ENCODE peak calls at places on chromosomes 16 and 17, in five cellular contexts. One of them, this sample, is unnamed. For H3K9me3 and H3K4me1, the result is how much of the 10 kb centered on the place peaks cover.

GRCh38 chr16:67857547-67858233 is 10.2 kb upstream of the CENPT start:
- DNase-seq in neural progenitor cell: no peak
- DNase-seq in SJSA1: peak
- DNase-seq in transverse colon: peak
- DNase-seq in tibial artery: peak
- DNase-seq in this sample: no peak

GRCh38 chr17:48351916-48352332 is 78.1 kb downstream of the SKAP1 start:
- DNase-seq in neural progenitor cell: peak
- DNase-seq in SJSA1: peak
- DNase-seq in transverse colon: no peak
- DNase-seq in tibial artery: no peak
- DNase-seq in this sample: no peak

GRCh38 chr16:87465306-87465705 is 27.5 kb downstream of the ZCCHC14 start:
- DNase-seq in neural progenitor cell: no peak
- DNase-seq in SJSA1: peak
- DNase-seq in transverse colon: peak
- DNase-seq in tibial artery: peak
- DNase-seq in this sample: peak

GRCh38 chr17:13266596-13266995 is 248.8 kb upstream of the ELAC2 start:
- DNase-seq in neural progenitor cell: no peak
- DNase-seq in SJSA1: peak
- DNase-seq in transverse colon: no peak
- DNase-seq in tibial artery: no peak
- DNase-seq in this sample: no peak

GRCh38 chr17:47220531-47220999 is 11.4 kb downstream of the MYL4 start:
- DNase-seq in neural progenitor cell: no peak
- DNase-seq in SJSA1: no peak
- DNase-seq in transverse colon: no peak
- DNase-seq in tibial artery: no peak
- DNase-seq in this sample: no peak

GRCh38 chr17:38352245-38353083 is 820 bp downstream of the SOCS7 start:
- DNase-seq in neural progenitor cell: peak
- DNase-seq in SJSA1: peak
- DNase-seq in transverse colon: peak
- DNase-seq in tibial artery: peak
- DNase-seq in this sample: peak

GRCh38 chr16:49468611-49469322 is 95.2 kb downstream of the C16orf78 start:
- DNase-seq in neural progenitor cell: no peak
- DNase-seq in SJSA1: no peak
- DNase-seq in transverse colon: no peak
- DNase-seq in tibial artery: no peak
- DNase-seq in this sample: no peak

GRCh38 chr16:88578446-88579313 is 8.5 kb downstream of the ZC3H18 start:
- DNase-seq in neural progenitor cell: no peak
- DNase-seq in SJSA1: no peak
- DNase-seq in transverse colon: no peak
- DNase-seq in tibial artery: no peak
- DNase-seq in this sample: no peak

GRCh38 chr16:84818989-84819643 is 669 bp upstream of the CRISPLD2 start:
- DNase-seq in neural progenitor cell: no peak
- DNase-seq in SJSA1: no peak
- DNase-seq in transverse colon: no peak
- DNase-seq in tibial artery: no peak
- DNase-seq in this sample: no peak

GRCh38 chr17:60173304-60173807 is 23.6 kb downstream of the CA4 start:
- DNase-seq in neural progenitor cell: no peak
- DNase-seq in SJSA1: no peak
- DNase-seq in transverse colon: no peak
- DNase-seq in tibial artery: no peak
- DNase-seq in this sample: no peak

GRCh38 chr16:67873435-67874146 is 739 bp downstream of the EDC4 start:
- DNase-seq in neural progenitor cell: no peak
- DNase-seq in SJSA1: peak
- DNase-seq in transverse colon: peak
- DNase-seq in tibial artery: no peak
- DNase-seq in this sample: no peak

GRCh38 chr17:78882546-78883089 is 20.4 kb downstream of the CEP295NL start:
- DNase-seq in neural progenitor cell: no peak
- DNase-seq in SJSA1: no peak
- DNase-seq in transverse colon: no peak
- DNase-seq in tibial artery: peak
- DNase-seq in this sample: peak

GRCh38 chr16:56849690-56850680 is 15.0 kb upstream of the SLC12A3 start:
- DNase-seq in neural progenitor cell: no peak
- DNase-seq in SJSA1: peak
- DNase-seq in transverse colon: no peak
- DNase-seq in tibial artery: peak
- DNase-seq in this sample: no peak

GRCh38 chr17:17119533-17119932 is 77.3 kb downstream of the MPRIP start:
- DNase-seq in neural progenitor cell: no peak
- DNase-seq in SJSA1: no peak
- DNase-seq in transverse colon: peak
- DNase-seq in tibial artery: no peak
- DNase-seq in this sample: no peak

GRCh38 chr17:38599398-38599856 is 6.3 kb downstream of the SRCIN1 start:
- DNase-seq in neural progenitor cell: no peak
- DNase-seq in SJSA1: no peak
- DNase-seq in transverse colon: no peak
- DNase-seq in tibial artery: no peak
- DNase-seq in this sample: no peak

GRCh38 chr17:7703584-7704574 is 1.1 kb upstream of the EFNB3 start:
- DNase-seq in neural progenitor cell: peak
- DNase-seq in SJSA1: no peak
- DNase-seq in transverse colon: no peak
- DNase-seq in tibial artery: no peak
- DNase-seq in this sample: no peak

GRCh38 chr17:67477687-67478086 is 100.6 kb downstream of the PITPNC1 start:
- DNase-seq in neural progenitor cell: no peak
- DNase-seq in SJSA1: no peak
- DNase-seq in transverse colon: no peak
- DNase-seq in tibial artery: no peak
- DNase-seq in this sample: no peak

GRCh38 chr17:15947976-15948752 is 3.2 kb downstream of the ADORA2B start:
- DNase-seq in neural progenitor cell: no peak
- DNase-seq in SJSA1: no peak
- DNase-seq in transverse colon: peak
- DNase-seq in tibial artery: no peak
- DNase-seq in this sample: no peak

GRCh38 chr17:7475764-7476422 is 3.5 kb downstream of the ZBTB4 start:
- DNase-seq in neural progenitor cell: no peak
- DNase-seq in SJSA1: no peak
- DNase-seq in transverse colon: peak
- DNase-seq in tibial artery: peak
- DNase-seq in this sample: no peak

GRCh38 chr17:81380682-81381518 is 14.4 kb upstream of the BAHCC1 start:
- DNase-seq in neural progenitor cell: no peak
- DNase-seq in SJSA1: no peak
- DNase-seq in transverse colon: no peak
- DNase-seq in tibial artery: no peak
- DNase-seq in this sample: peak

DNA sequence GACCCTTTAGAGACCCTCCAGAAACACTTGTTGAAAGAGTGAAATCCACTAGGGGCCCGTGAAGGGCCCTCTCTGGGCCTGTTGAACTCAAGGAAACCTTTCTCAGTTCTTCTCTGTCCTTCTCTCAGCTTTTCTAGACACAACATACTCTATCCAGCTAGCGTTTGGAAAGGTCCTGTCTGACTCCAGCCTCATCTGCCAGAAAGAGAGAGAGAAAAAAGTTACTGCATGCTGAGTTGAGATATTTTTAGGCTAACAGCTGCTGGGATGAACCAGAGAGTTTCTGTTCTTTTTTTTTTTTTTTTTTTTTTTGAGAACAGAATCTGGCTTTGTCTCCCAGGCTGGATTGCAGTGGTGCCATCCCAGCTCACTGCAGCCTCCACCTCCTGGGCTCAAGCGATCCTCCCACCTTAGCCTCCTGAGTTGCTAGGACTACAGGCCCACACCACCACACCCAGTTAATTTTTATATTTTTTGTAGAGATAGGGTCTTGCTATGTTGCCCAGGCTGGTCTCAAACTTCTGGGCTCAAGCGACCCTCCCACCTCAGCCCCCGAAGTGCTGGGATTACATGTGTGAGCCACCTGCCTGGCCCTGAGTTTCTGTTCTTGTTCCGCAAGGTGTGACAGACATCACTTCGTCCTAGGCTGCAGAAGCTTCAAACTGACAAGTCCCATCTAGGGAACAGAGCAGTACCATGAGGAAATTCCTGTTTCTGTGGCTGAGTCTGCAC is 14.9 kb upstream of the TEX2 start:
- DNase-seq in neural progenitor cell: no peak
- DNase-seq in SJSA1: no peak
- DNase-seq in transverse colon: no peak
- DNase-seq in tibial artery: no peak
- DNase-seq in this sample: peak
- H3K27ac ChIP-seq in neural progenitor cell: no peak
- H3K27ac ChIP-seq in SJSA1: no peak
- H3K27ac ChIP-seq in transverse colon: peak
- H3K27ac ChIP-seq in tibial artery: no peak
- H3K27ac ChIP-seq in this sample: no peak

DNA sequence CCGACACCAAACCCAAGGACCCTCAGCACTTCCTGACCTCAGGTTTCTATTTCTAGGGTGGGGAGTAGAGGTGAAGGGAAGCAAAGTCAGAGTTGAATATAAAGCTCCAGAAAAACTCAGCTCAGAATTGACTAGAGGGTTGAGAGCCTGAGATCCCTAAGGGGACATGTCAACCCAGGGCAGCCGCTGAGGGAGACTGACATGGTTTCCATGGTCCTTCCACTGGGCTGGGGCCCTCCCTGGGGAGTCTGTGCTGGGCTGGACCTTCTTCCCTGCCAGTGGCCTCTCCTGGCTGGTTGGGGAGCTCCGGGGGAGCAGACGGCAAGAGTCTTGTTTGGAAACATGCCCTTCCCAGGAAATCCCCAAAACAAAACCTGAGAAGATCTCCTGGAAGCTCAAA is 121.3 kb downstream of the METRNL start:
- DNase-seq in neural progenitor cell: no peak
- DNase-seq in SJSA1: no peak
- DNase-seq in transverse colon: no peak
- DNase-seq in tibial artery: peak
- DNase-seq in this sample: no peak
- H3K9me3 ChIP-seq in neural progenitor cell: under half
- H3K9me3 ChIP-seq in SJSA1: under half
- H3K9me3 ChIP-seq in transverse colon: under half
- H3K9me3 ChIP-seq in tibial artery: under half
- H3K9me3 ChIP-seq in this sample: under half

GRCh38 chr16:10885246-10885645 is 8.2 kb downstream of the CIITA start:
- DNase-seq in neural progenitor cell: no peak
- DNase-seq in SJSA1: no peak
- DNase-seq in transverse colon: no peak
- DNase-seq in tibial artery: no peak
- DNase-seq in this sample: no peak
- H3K4me1 ChIP-seq in neural progenitor cell: under half
- H3K4me1 ChIP-seq in SJSA1: under half
- H3K4me1 ChIP-seq in transverse colon: under half
- H3K4me1 ChIP-seq in tibial artery: under half
- H3K4me1 ChIP-seq in this sample: under half

GRCh38 chr17:69227536-69227935 is 1.1 kb downstream of the ABCA10 start:
- DNase-seq in neural progenitor cell: no peak
- DNase-seq in SJSA1: no peak
- DNase-seq in transverse colon: no peak
- DNase-seq in tibial artery: no peak
- DNase-seq in this sample: no peak
- H3K27ac ChIP-seq in neural progenitor cell: no peak
- H3K27ac ChIP-seq in SJSA1: no peak
- H3K27ac ChIP-seq in transverse colon: no peak
- H3K27ac ChIP-seq in tibial artery: no peak
- H3K27ac ChIP-seq in this sample: no peak

DNA sequence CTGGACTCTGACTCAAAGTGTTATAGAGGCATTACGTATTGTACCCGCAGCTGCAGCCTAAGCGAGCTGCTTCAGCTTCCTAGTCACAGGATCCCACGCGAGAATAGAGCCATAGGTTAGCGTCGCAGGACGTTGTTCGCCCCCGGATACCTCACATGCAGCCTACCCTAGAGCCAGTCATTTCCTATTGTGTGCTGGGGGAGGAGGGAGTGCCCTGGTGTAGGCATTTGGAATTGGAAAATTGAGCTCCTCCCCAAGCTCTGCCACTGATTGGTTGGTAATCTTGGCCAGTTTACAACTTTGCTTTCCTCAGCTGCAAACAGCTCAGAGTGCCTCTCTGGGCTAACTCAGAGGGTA is 530 bp downstream of the NAA60 start:
- DNase-seq in neural progenitor cell: peak
- DNase-seq in SJSA1: peak
- DNase-seq in transverse colon: peak
- DNase-seq in tibial artery: no peak
- DNase-seq in this sample: peak
- H3K9me3 ChIP-seq in neural progenitor cell: under half
- H3K9me3 ChIP-seq in SJSA1: under half
- H3K9me3 ChIP-seq in transverse colon: under half
- H3K9me3 ChIP-seq in tibial artery: under half
- H3K9me3 ChIP-seq in this sample: under half

GRCh38 chr17:32516450-32516849 is 29.7 kb downstream of the CDK5R1 start:
- DNase-seq in neural progenitor cell: no peak
- DNase-seq in SJSA1: no peak
- DNase-seq in transverse colon: no peak
- DNase-seq in tibial artery: no peak
- DNase-seq in this sample: no peak
- H3K4me1 ChIP-seq in neural progenitor cell: half or more
- H3K4me1 ChIP-seq in SJSA1: under half
- H3K4me1 ChIP-seq in transverse colon: under half
- H3K4me1 ChIP-seq in tibial artery: under half
- H3K4me1 ChIP-seq in this sample: under half